ENCODE peak calls at places on chromosomes 7 and 10, in four cellular contexts. W, B, X and P are unnamed samples.

GRCh38 chr10:112360308-112361270 is 13.3 kb upstream of the ACSL5 start:
- DNase-seq in W (no peak), X (no peak), B (no peak), P (no peak)

GRCh38 chr7:27427416-27427815 is 184.8 kb downstream of the EVX1 start:
- DNase-seq in W (no peak), B (no peak), X (no peak), P (no peak)

GRCh38 chr10:48690791-48691660 is 6.4 kb downstream of the WDFY4 start:
- DNase-seq in X (no peak), B (no peak), W (no peak), P (no peak)

GRCh38 chr10:111126073-111126472 is 49.2 kb downstream of the ADRA2A start:
- DNase-seq in W (no peak), B (no peak), X (no peak), P (no peak)

GRCh38 chr10:61719906-61720305 is 57.2 kb downstream of the CABCOCO1 start:
- DNase-seq in W (no peak), X (no peak), B (no peak), P (no peak)

GRCh38 chr10:31098091-31098490 is 66.4 kb upstream of the ZNF438 start:
- DNase-seq in W (no peak), B (no peak), X (no peak), P (no peak)

GRCh38 chr10:133139561-133140065 is 20.4 kb upstream of the KNDC1 start:
- DNase-seq in W (peak), X (no peak), B (no peak), P (no peak)

GRCh38 chr10:92493362-92493761 is 80.5 kb downstream of the IDE start:
- DNase-seq in X (no peak), B (no peak), W (peak), P (no peak)

GRCh38 chr7:27164381-27165088 is 802 bp downstream of the HOXA9 start:
- DNase-seq in B (no peak), W (no peak), X (no peak), P (no peak)

GRCh38 chr10:55058800-55059199 is 257.8 kb upstream of the PCDH15 start:
- DNase-seq in B (no peak), X (no peak), W (no peak), P (no peak)
- TF ChIP-seq ELF1 in B (no peak), X (no peak), W (no peak), P (no peak)

DNA sequence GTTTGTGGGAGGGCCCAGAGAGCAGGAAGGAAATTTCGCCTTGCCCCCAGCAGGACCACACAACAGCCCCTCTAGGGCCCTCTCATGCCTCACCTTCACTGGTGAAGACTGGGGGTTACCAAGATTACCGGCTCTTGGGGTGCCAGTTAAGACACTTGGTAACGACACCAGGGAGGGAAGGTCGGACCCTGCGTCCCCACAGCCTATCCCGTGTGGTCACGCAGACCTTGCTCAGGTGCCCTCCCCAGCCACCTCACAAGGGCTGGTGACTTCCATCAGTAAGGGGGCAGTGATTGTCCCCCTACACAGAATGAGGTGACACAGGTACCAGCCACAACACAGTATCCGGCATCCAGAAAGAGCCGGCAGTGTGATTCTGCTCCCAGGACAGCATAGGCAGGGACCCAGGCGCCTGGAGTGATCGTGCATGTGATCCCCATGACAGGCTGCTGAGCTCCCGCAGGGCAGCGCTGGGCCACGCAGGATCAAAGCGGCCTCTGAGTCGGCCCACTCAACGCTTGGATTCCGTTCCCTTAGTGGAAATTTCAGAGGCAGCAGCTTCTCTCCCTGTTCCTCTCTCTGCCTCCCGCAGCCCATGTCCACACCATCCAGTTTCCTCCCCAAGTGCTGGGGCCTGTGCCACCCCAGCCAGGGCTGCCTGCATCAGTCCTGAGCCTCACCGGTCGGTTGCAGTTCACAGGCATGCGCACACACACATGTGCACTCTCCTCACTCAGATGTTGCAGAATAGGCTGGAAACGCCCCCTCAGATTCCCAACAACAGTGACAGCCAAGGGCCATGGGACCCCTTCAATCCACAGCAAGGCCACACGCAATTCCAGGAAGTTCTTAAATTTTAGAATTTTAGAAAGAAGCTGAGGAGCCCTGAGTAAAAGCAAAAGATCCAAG is 35.8 kb downstream of the CAMK2B start:
- DNase-seq in X (no peak), W (peak), B (no peak), P (no peak)
- TF ChIP-seq ELF1 in X (no peak), W (no peak), B (no peak), P (no peak)

GRCh38 chr7:131689662-131690234 is 133.3 kb upstream of the PODXL start:
- DNase-seq in X (no peak), W (no peak), B (no peak), P (no peak)
- TF ChIP-seq ELF1 in X (no peak), W (no peak), B (no peak), P (no peak)

DNA sequence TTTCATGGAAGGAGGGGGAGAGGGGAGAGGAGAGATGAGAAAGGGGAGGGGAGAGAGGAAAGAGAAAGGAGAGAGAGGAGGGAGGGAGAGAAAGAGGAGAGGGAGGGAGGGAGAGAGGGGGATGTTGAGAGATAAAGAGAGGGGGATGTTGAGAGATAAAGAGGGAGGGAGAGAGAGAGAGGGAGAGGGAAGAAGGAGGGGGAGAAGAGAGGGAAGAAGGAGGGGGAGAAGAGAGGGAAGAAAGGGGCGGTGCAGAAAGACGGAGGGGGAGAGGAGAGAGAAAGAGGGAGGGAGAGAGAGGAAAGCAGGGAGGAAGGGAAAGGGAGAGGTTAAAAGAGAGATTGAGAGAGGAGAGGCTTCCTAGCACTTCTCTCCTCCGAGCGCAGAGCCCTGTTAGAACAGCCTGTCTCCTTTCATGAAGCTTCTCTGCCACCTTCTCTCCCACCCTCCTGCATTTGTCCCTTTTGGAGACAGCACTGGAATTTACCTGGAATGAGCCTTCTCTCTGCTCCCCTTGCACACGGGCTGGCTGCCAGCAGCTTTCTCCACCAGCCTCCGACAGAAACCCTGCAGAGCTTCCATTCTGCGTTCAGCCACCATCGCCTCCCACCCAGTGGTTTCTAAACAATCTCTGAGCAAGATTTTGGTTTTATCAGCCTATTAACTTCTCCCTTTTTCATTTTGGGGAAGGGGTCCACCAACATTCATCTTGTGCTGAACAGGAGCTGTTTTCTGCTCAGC is 74.0 kb upstream of the CARD11 start:
- DNase-seq in X (no peak), W (no peak), B (no peak), P (no peak)
- TF ChIP-seq ELF1 in X (no peak), W (no peak), B (no peak), P (no peak)

GRCh38 chr7:73893342-73894101 is 32.6 kb downstream of the TMEM270 start:
- DNase-seq in X (no peak), B (no peak), W (no peak), P (no peak)
- TF ChIP-seq ELF1 in X (no peak), B (no peak), W (no peak), P (no peak)

DNA sequence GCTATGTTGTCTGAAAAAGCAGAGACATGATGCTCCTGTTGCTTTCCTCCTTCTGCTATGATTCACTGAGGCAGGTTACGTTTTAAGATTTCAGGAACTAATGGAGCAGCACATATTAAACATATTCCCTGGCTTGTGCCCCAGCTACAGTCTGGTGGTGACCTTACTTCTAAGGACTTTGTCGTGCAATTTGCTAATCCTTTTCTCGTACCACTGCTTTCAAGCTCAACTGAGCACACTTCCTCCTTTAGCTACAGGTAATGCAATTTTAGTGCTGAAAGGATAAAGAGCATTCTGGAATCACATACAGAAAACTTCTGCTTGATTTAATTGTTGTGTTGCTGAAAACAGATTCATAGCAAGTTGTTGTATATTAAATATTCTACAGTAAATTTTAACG is 16.2 kb upstream of the PRR15 start:
- DNase-seq in X (no peak), B (no peak), W (no peak), P (no peak)
- TF ChIP-seq ELF1 in X (no peak), B (no peak), W (no peak), P (no peak)